ENCODE peak calls at places on chromosomes 13 and 19, in eight cellular contexts. J, T, M, P, X, N, Z and W are unnamed samples.

GRCh38 chr13:43364210-43365041 is 341.0 kb downstream of the DNAJC15 start:
- DNase-seq in J (no peak), T (no peak), M (no peak), P (no peak), X (no peak), N (peak), Z (no peak), W (no peak)

GRCh38 chr19:16315825-16316505 is 8.7 kb upstream of the KLF2 start:
- DNase-seq in J (no peak), T (peak), M (peak), P (peak), X (no peak), N (peak), Z (no peak), W (no peak)

GRCh38 chr19:39264306-39265290 is 3.6 kb upstream of the IFNL2 start:
- DNase-seq in J (no peak), T (no peak), M (peak), P (no peak), X (no peak), N (no peak), Z (no peak), W (no peak)

GRCh38 chr13:39577833-39578232 is 25.2 kb downstream of the LHFPL6 start:
- DNase-seq in J (no peak), T (no peak), M (no peak), P (no peak), X (no peak), N (peak), Z (no peak), W (no peak)

GRCh38 chr19:9584073-9584833 is at the start of gene ZNF121:
- DNase-seq in J (peak), T (peak), M (peak), P (peak), X (peak), N (peak), Z (peak), W (peak)

GRCh38 chr13:81987159-81987558 is 1646.2 kb upstream of the SPRY2 start:
- DNase-seq in J (no peak), T (no peak), M (no peak), P (no peak), X (no peak), N (no peak), Z (no peak), W (no peak)

GRCh38 chr19:51366999-51367564 is 894 bp upstream of the ETFB start:
- DNase-seq in J (no peak), T (no peak), M (peak), P (no peak), X (peak), N (no peak), Z (no peak), W (no peak)

GRCh38 chr19:17398902-17399527 is 5.0 kb upstream of the CCDC194 start:
- DNase-seq in J (no peak), T (peak), M (no peak), P (no peak), X (no peak), N (no peak), Z (no peak), W (no peak)

GRCh38 chr13:44032801-44033200 is 153.1 kb downstream of the LACC1 start:
- DNase-seq in J (no peak), T (no peak), M (no peak), P (no peak), X (no peak), N (no peak), Z (no peak), W (no peak)

GRCh38 chr19:6060600-6061391 is 49.5 kb downstream of the RFX2 start:
- DNase-seq in J (no peak), T (peak), M (peak), P (no peak), X (no peak), N (peak), Z (no peak), W (peak)

GRCh38 chr19:15147090-15147489 is 39.9 kb downstream of the SYDE1 start:
- DNase-seq in J (no peak), T (no peak), M (no peak), P (no peak), X (no peak), N (no peak), Z (no peak), W (no peak)

GRCh38 chr19:19634516-19635312 is 6.7 kb upstream of the LPAR2 start:
- DNase-seq in J (no peak), T (no peak), M (no peak), P (no peak), X (no peak), N (no peak), Z (no peak), W (no peak)
- TF ChIP-seq POLR2A in J (no peak), T (no peak), M (no peak), P (no peak), X (no peak), N (no peak), Z (no peak), W (no peak)

GRCh38 chr13:98976338-98976737 is 1.5 kb downstream of the DOCK9 start:
- DNase-seq in J (no peak), T (no peak), M (no peak), P (no peak), X (no peak), N (no peak), Z (no peak), W (no peak)

GRCh38 chr13:98976941-98977340 is 923 bp downstream of the DOCK9 start:
- DNase-seq in J (no peak), T (no peak), M (no peak), P (no peak), X (no peak), N (no peak), Z (no peak), W (no peak)

GRCh38 chr13:98974053-98974452 is 3.8 kb downstream of the DOCK9 start:
- DNase-seq in J (no peak), T (no peak), M (no peak), P (no peak), X (no peak), N (no peak), Z (no peak), W (no peak)

GRCh38 chr13:98977568-98978270 is at the start of gene DOCK9:
- DNase-seq in J (peak), T (no peak), M (no peak), P (peak), X (peak), N (no peak), Z (no peak), W (peak)

DNA sequence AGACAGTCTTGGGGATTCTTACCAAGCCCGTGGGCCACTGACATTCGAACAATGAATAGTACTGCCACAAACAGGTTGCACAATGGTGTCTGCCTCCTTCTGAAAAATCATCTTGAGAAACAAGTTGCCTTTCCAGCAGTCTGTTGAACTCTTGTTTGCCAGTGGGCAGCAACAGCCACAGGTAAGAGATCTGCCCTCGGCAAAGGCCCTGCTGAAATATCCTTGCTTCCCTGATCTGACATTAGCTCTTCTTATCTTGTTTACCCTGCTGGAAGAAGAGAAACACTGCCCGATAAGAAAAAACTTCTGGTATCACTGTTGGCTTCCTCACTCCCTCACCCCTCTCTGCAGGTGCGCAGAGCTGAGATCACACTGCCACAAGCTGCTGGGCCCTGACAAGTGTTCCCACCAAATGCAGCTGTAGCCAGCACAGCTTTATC is 2.0 kb downstream of the DOCK9 start:
- DNase-seq in J (no peak), T (peak), M (no peak), P (no peak), X (no peak), N (peak), Z (no peak), W (no peak)
- TF ChIP-seq POLR2A in J (no peak), T (no peak), M (no peak), P (no peak), X (no peak), N (no peak), Z (no peak), W (no peak)

GRCh38 chr19:29605653-29606419 is at the start of gene POP4:
- DNase-seq in J (peak), T (peak), M (peak), P (peak), X (peak), N (peak), Z (peak), W (peak)
- TF ChIP-seq POLR2A in J (peak), T (peak), M (peak), P (peak), X (no peak), N (peak), Z (peak), W (peak)

GRCh38 chr13:111908391-111908790 is 158.6 kb upstream of the SOX1 start:
- DNase-seq in J (no peak), T (no peak), M (peak), P (no peak), X (no peak), N (no peak), Z (no peak), W (no peak)

GRCh38 chr13:111911141-111911720 is 155.7 kb upstream of the SOX1 start:
- DNase-seq in J (no peak), T (no peak), M (peak), P (no peak), X (no peak), N (no peak), Z (no peak), W (no peak)

GRCh38 chr13:111908981-111909380 is 158.0 kb upstream of the SOX1 start:
- DNase-seq in J (no peak), T (no peak), M (peak), P (no peak), X (no peak), N (no peak), Z (no peak), W (no peak)

GRCh38 chr13:111909501-111909900 is 157.4 kb upstream of the SOX1 start:
- DNase-seq in J (no peak), T (no peak), M (peak), P (no peak), X (no peak), N (no peak), Z (no peak), W (no peak)

GRCh38 chr13:111909971-111910671 is 156.8 kb upstream of the SOX1 start:
- DNase-seq in J (no peak), T (no peak), M (peak), P (no peak), X (no peak), N (no peak), Z (no peak), W (no peak)
- TF ChIP-seq POLR2A in J (no peak), T (no peak), M (no peak), P (no peak), X (no peak), N (no peak), Z (no peak), W (no peak)

GRCh38 chr13:103794526-103794925 is 728.3 kb upstream of the SLC10A2 start:
- DNase-seq in J (no peak), T (no peak), M (no peak), P (no peak), X (no peak), N (no peak), Z (no peak), W (no peak)
- TF ChIP-seq POLR2A in J (no peak), T (no peak), M (no peak), P (no peak), X (no peak), N (no peak), Z (no peak), W (no peak)

GRCh38 chr19:48715681-48716171 is 3.8 kb downstream of the MAMSTR start:
- DNase-seq in J (no peak), T (no peak), M (no peak), P (peak), X (no peak), N (no peak), Z (no peak), W (no peak)

GRCh38 chr19:48713041-48713863 is 6.3 kb downstream of the MAMSTR start:
- DNase-seq in J (no peak), T (peak), M (no peak), P (peak), X (no peak), N (no peak), Z (peak), W (no peak)

GRCh38 chr19:48715276-48715675 is 4.2 kb downstream of the MAMSTR start:
- DNase-seq in J (no peak), T (no peak), M (no peak), P (peak), X (no peak), N (no peak), Z (no peak), W (no peak)

GRCh38 chr19:48714759-48715261 is 4.7 kb downstream of the MAMSTR start:
- DNase-seq in J (no peak), T (no peak), M (peak), P (no peak), X (no peak), N (no peak), Z (no peak), W (no peak)

DNA sequence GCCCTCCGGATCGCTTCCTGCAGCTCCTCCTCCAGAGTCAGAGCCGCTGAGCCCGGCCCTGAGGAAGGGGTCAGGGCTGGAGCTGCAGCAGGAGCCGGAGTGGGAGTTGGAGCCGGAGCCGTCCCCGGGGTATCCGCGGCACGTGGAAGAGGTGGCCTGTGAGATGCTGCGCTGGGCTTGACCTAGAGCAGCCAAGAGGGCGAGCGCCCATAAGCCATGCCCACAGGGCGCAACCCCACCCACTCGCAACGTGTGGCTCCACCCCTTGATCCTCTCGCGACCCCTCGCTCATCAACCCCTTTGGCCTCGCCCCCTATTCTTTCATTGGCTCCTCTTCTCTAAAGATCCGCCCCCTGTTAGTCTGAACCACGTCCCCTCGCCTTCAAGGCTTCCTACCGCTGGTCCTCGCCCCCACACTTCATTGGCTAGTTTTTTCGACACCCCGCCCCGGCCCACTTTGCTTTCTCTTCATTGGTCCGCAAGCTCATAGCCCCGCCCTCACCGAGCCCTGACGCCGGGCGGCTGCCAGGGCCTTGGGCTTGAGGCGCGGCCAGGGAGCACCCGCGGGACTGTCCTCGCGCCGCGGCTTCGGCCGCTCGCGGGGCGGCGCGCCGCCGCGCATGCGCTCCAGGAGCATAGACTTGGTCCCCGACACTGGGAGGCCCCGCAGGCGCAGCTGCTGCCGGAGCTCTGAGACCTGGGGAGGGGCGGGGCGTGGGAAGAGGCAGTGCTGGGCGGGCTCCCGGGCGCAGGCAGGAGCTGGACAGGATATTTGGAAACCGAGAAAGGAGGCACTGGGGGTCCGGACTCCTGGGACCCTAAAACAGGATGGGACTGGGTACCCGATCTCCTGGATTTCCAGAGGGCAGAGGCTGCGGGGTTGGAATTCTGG is 5.4 kb downstream of the MAMSTR start:
- DNase-seq in J (peak), T (peak), M (peak), P (peak), X (peak), N (peak), Z (peak), W (peak)
- TF ChIP-seq POLR2A in J (peak), T (peak), M (peak), P (no peak), X (no peak), N (no peak), Z (peak), W (peak)

GRCh38 chr19:12787458-12787857 is 3.8 kb upstream of the JUNB start:
- DNase-seq in J (no peak), T (no peak), M (no peak), P (no peak), X (no peak), N (no peak), Z (no peak), W (no peak)

GRCh38 chr19:12786950-12787349 is 4.3 kb upstream of the JUNB start:
- DNase-seq in J (no peak), T (no peak), M (no peak), P (no peak), X (no peak), N (no peak), Z (no peak), W (no peak)

GRCh38 chr19:12788682-12789097 is 2.6 kb upstream of the JUNB start:
- DNase-seq in J (no peak), T (no peak), M (peak), P (peak), X (peak), N (peak), Z (peak), W (no peak)

GRCh38 chr19:12789098-12789903 is 2.0 kb upstream of the JUNB start:
- DNase-seq in J (no peak), T (no peak), M (no peak), P (no peak), X (no peak), N (no peak), Z (peak), W (no peak)

DNA sequence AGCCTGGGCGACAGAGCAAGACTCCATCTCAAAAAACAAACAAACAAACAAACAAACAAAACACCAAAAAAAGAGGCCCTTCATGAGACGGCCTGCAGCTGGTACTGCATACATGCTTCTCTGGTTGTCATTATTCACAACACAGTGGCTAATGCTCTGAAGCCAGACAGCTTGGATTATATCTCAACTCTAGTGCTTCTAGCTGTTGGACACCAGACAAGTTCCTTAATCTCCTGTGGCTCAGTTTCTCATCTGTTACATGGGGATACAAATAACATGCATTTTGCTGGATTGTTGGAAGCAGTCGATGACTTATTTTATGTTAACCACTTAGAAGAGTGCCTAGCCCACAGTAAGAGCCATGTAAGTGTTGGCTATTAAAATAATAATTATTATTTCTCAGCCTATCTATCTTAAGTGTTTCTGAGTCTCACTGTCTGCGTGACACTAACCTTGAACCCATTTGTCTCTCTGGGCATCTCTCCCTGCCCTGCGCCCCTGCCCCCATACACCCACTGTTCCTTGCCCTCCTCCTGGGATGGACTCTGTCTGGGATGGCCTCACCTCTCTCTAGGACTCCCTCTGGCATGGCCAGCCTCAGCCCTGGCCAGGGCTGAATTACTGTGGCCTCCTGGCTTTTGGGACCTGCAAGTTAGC is 3.1 kb upstream of the JUNB start:
- DNase-seq in J (no peak), T (no peak), M (no peak), P (no peak), X (no peak), N (no peak), Z (no peak), W (no peak)
- TF ChIP-seq POLR2A in J (no peak), T (no peak), M (no peak), P (no peak), X (no peak), N (no peak), Z (no peak), W (no peak)